ENCODE peak calls at places on chromosome 18, in six cellular contexts. R, V, E, D, Y and W are unnamed samples.

GRCh38 chr18:14974576-14974975 is 226.6 kb downstream of the ANKRD30B start:
- DNase-seq in Y (no peak), D (no peak), R (no peak), E (no peak), V (peak; percentile 72), W (no peak)

GRCh38 chr18:70499218-70499691 is 210.4 kb downstream of the SOCS6 start:
- DNase-seq in E (no peak), D (no peak), Y (no peak), V (no peak), R (no peak), W (no peak)

GRCh38 chr18:4847066-4847465 is 350.0 kb downstream of the AKAIN1 start:
- DNase-seq in Y (no peak), V (no peak), R (no peak), E (no peak), D (no peak), W (no peak)

GRCh38 chr18:47720741-47721140 is 209.7 kb downstream of the SMAD2 start:
- DNase-seq in Y (no peak), V (no peak), E (no peak), D (no peak), R (no peak), W (no peak)

GRCh38 chr18:36200354-36200771 is 13.1 kb downstream of the MOCOS start:
- DNase-seq in E (no peak), V (no peak), Y (peak; percentile 73), R (no peak), D (no peak), W (no peak)

GRCh38 chr18:58805482-58806187 is 59.0 kb upstream of the ZNF532 start:
- DNase-seq in V (no peak), E (peak; percentile 38), D (no peak), Y (no peak), R (no peak), W (no peak)

GRCh38 chr18:10523544-10523943 is 2.3 kb upstream of the NAPG start:
- DNase-seq in V (no peak), D (no peak), Y (no peak), R (no peak), E (no peak), W (no peak)

GRCh38 chr18:62781893-62782292 is 66.6 kb downstream of the PHLPP1 start:
- DNase-seq in R (no peak), Y (no peak), E (peak; percentile 55), D (no peak), V (no peak), W (no peak)

GRCh38 chr18:63907649-63908048 is at the start of gene SERPINB10:
- DNase-seq in R (no peak), Y (no peak), D (no peak), E (no peak), V (no peak), W (no peak)

GRCh38 chr18:57956495-57956894 is 87.5 kb upstream of the NEDD4L start:
- DNase-seq in D (no peak), Y (no peak), V (no peak), E (no peak), R (no peak), W (no peak)

GRCh38 chr18:39872566-39872965 is 2082.5 kb upstream of the PIK3C3 start:
- DNase-seq in Y (no peak), V (no peak), E (no peak), R (no peak), D (no peak), W (no peak)

GRCh38 chr18:75533954-75534353 is 106.5 kb upstream of the SMIM21 start:
- DNase-seq in D (no peak), V (no peak), R (no peak), Y (no peak), E (no peak), W (no peak)

GRCh38 chr18:62741118-62741566 is 25.8 kb downstream of the PHLPP1 start:
- DNase-seq in E (peak; percentile 73), D (no peak), R (no peak), V (no peak), Y (peak; percentile 11), W (no peak)

GRCh38 chr18:33839452-33840225 is 261.6 kb downstream of the ASXL3 start:
- DNase-seq in E (no peak), R (peak; percentile 63), D (no peak), Y (peak; percentile 31), V (peak; percentile 55), W (no peak)

GRCh38 chr18:55396267-55396905 is 191.6 kb downstream of the TCF4 start:
- DNase-seq in E (no peak), D (no peak), Y (no peak), V (no peak), R (no peak), W (no peak)

GRCh38 chr18:7168408-7168807 is 50.8 kb upstream of the LAMA1 start:
- DNase-seq in Y (no peak), D (no peak), V (no peak), R (no peak), E (no peak), W (no peak)

GRCh38 chr18:24862225-24862893 is 401.9 kb downstream of the HRH4 start:
- DNase-seq in E (no peak), D (no peak), R (no peak), Y (no peak), V (no peak), W (no peak)

GRCh38 chr18:10131036-10131774 is 217.4 kb downstream of the VAPA start:
- DNase-seq in V (no peak), E (no peak), Y (no peak), D (no peak), R (no peak), W (no peak)

GRCh38 chr18:68394705-68395104 is 320.2 kb downstream of the TMX3 start:
- DNase-seq in R (no peak), V (no peak), E (no peak), Y (no peak), D (no peak), W (no peak)

GRCh38 chr18:37251679-37252078 is 313.9 kb downstream of the CELF4 start:
- DNase-seq in R (peak; percentile 40), D (peak; percentile 47), V (no peak), E (no peak), Y (no peak), W (peak; percentile 32)

GRCh38 chr18:59990121-59990818 is 90.5 kb downstream of the PMAIP1 start:
- DNase-seq in R (no peak), V (no peak), Y (no peak), D (no peak), E (no peak), W (no peak)

GRCh38 chr18:79923896-79924585 is 27.4 kb downstream of the SLC66A2 start:
- DNase-seq in R (peak; percentile 5), E (no peak), Y (no peak), D (peak; percentile 69), V (peak; percentile 3), W (peak; percentile 15)

GRCh38 chr18:42929857-42930256 is 185.6 kb downstream of the RIT2 start:
- DNase-seq in E (no peak), V (no peak), Y (no peak), R (no peak), D (no peak), W (no peak)

GRCh38 chr18:21300616-21301200 is 58.7 kb downstream of the GREB1L start:
- DNase-seq in V (no peak), Y (no peak), D (no peak), R (no peak), E (no peak), W (no peak)

GRCh38 chr18:21306368-21306767 is 64.3 kb downstream of the GREB1L start:
- DNase-seq in V (no peak), E (no peak), Y (no peak), R (no peak), D (no peak), W (no peak)

GRCh38 chr18:21303913-21304312 is 61.9 kb downstream of the GREB1L start:
- DNase-seq in R (no peak), E (no peak), D (no peak), V (no peak), Y (no peak), W (no peak)

GRCh38 chr18:21305621-21306020 is 63.6 kb downstream of the GREB1L start:
- DNase-seq in Y (no peak), E (no peak), R (no peak), V (no peak), D (no peak), W (no peak)

GRCh38 chr18:21303445-21303844 is 61.4 kb downstream of the GREB1L start:
- DNase-seq in D (no peak), V (no peak), Y (no peak), R (no peak), E (no peak), W (no peak)
- H3K27ac ChIP-seq in D (no peak overlapping the region), V (no peak overlapping the region), Y (no peak overlapping the region), R (no peak overlapping the region), E (no peak overlapping the region), W (no peak overlapping the region)

DNA sequence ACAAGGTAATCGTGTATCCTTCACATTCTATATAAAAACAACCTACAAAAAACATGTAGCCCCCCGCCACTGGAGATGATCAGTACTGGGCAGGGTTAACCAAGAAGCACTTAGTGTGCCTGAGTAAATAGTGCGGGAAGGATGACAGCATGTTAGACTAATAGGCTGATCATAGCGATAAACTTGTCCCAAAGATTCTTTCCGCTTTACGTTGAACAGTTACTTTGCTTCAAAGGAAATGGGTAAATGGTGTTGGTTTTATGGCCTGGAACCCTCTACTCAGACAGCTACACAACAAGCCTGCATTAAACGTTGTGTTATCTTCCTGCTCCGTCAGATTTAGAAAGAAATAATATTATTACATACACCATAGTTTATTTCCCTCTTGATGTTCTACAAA is 67.7 kb downstream of the CTAGE1 start:
- DNase-seq in V (no peak), Y (no peak), E (no peak), R (no peak), D (no peak), W (no peak)
- TF ChIP-seq POLR2A in V (no peak), Y (no peak), E (no peak), R (no peak), D (no peak), W (no peak)

GRCh38 chr18:50806208-50806616 is 13.6 kb downstream of the MRO start:
- DNase-seq in D (peak; percentile 81), E (no peak), R (peak; percentile 90), V (no peak), Y (no peak), W (no peak)
- H3K27ac ChIP-seq in D (no peak overlapping the region), E (no peak overlapping the region), R (peak overlapping the region; percentile 64), V (no peak overlapping the region), Y (no peak overlapping the region), W (no peak overlapping the region)

DNA sequence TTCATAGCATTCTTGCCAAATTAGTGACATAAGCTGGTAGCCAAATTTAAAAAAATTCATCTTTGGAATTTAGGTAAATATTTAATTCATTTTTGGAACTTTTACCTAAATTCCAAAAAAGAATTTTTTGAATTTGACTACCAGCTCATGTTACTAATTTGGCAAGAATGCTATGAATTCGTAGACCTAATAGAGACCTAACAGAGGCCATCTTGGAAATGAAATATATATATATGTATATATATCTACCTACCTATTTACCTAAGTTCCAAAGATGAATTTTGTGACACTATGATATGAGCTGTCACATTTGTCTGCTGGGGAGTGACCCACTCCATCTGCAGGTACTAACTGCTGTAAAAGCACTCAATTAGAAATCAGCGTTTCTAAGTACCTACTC is 65.6 kb downstream of the MYOM1 start:
- DNase-seq in D (no peak), R (no peak), E (no peak), V (no peak), Y (no peak), W (no peak)
- TF ChIP-seq POLR2A in D (no peak), R (no peak), E (no peak), V (no peak), Y (no peak), W (no peak)